ENCODE peak calls at places on chromosomes 11 and 22, in nine cellular contexts. Z, W, K, L, C, J, S, I and P are unnamed samples.

GRCh38 chr11:103887001-103887680 is 149.3 kb upstream of the DDI1 start:
- DNase-seq in J (no peak), S (no peak), W (no peak), K (no peak), C (no peak), L (no peak), Z (no peak), I (no peak), P (no peak)

GRCh38 chr11:3203221-3204043 is 15.2 kb downstream of the MRGPRG start:
- DNase-seq in J (no peak), W (no peak), I (no peak), C (no peak), S (no peak), L (no peak), K (peak; percentile 4), Z (peak; percentile 36), P (no peak)

GRCh38 chr11:114291847-114292680 is 4.1 kb upstream of the NNMT start:
- DNase-seq in J (no peak), Z (peak; percentile 94), K (peak; percentile 45), W (no peak), S (no peak), L (no peak), C (no peak), I (no peak), P (no peak)

GRCh38 chr22:20658433-20659222 is 115.3 kb upstream of the SERPIND1 start:
- DNase-seq in C (no peak), S (no peak), Z (no peak), L (no peak), I (no peak), J (no peak), W (no peak), K (no peak), P (no peak)

GRCh38 chr11:69841859-69842698 is 22.9 kb upstream of the FGF3 start:
- DNase-seq in Z (peak; percentile 30), W (no peak), S (no peak), J (no peak), I (no peak), K (no peak), C (peak; percentile 30), L (no peak), P (peak; percentile 63)

GRCh38 chr11:70526116-70527045 is 128.1 kb downstream of the CTTN start:
- DNase-seq in Z (no peak), C (no peak), S (no peak), I (no peak), J (no peak), L (no peak), K (no peak), W (no peak), P (no peak)

GRCh38 chr11:2213384-2213842 is 41.8 kb upstream of the TH start:
- DNase-seq in J (no peak), K (no peak), L (peak; percentile 23), W (no peak), I (no peak), Z (no peak), C (peak; percentile 31), S (peak; percentile 15), P (peak; percentile 14)

GRCh38 chr22:23531283-23531921 is 48.7 kb downstream of the IGLL1 start:
- DNase-seq in L (no peak), J (no peak), K (no peak), W (no peak), S (no peak), I (no peak), C (no peak), Z (no peak), P (no peak)

GRCh38 chr22:25766418-25766817 is 24.4 kb downstream of the MYO18B start:
- DNase-seq in S (no peak), I (no peak), W (no peak), C (no peak), J (no peak), Z (no peak), L (no peak), K (no peak), P (no peak)

GRCh38 chr11:95149659-95150294 is 60.1 kb downstream of the ENDOD1 start:
- DNase-seq in K (peak; percentile 97), C (peak; percentile 52), J (peak; percentile 35), Z (peak; percentile 35), L (no peak), S (peak; percentile 31), W (no peak), I (no peak), P (peak; percentile 89)

GRCh38 chr11:86676533-86677154 is 4.2 kb upstream of the ME3 start:
- DNase-seq in Z (no peak), C (no peak), J (no peak), I (no peak), L (no peak), K (no peak), W (no peak), S (no peak), P (no peak)

GRCh38 chr11:120928506-120929062 is 95.3 kb upstream of the TBCEL start:
- DNase-seq in J (no peak), C (no peak), L (no peak), I (no peak), S (no peak), W (no peak), Z (no peak), K (no peak), P (no peak)

GRCh38 chr11:124841765-124842700 is 23.2 kb upstream of the ROBO3 start:
- DNase-seq in Z (no peak), L (no peak), K (no peak), S (no peak), J (no peak), W (no peak), I (no peak), C (no peak), P (no peak)

GRCh38 chr22:44380716-44381500 is 68.2 kb upstream of the SHISAL1 start:
- DNase-seq in Z (no peak), J (no peak), W (no peak), S (peak; percentile 9), I (no peak), K (no peak), L (no peak), C (no peak), P (no peak)

GRCh38 chr11:79931692-79932091 is 490.9 kb upstream of the TENM4 start:
- DNase-seq in L (no peak), I (no peak), Z (no peak), C (no peak), J (no peak), W (no peak), K (no peak), S (no peak), P (no peak)

GRCh38 chr11:79922641-79923040 is 481.8 kb upstream of the TENM4 start:
- DNase-seq in Z (no peak), C (no peak), W (no peak), I (no peak), J (no peak), S (no peak), K (no peak), L (no peak), P (no peak)

GRCh38 chr11:79932612-79933011 is 491.8 kb upstream of the TENM4 start:
- DNase-seq in W (no peak), Z (no peak), K (peak; percentile 5), S (no peak), L (no peak), C (no peak), J (no peak), I (no peak), P (no peak)

GRCh38 chr11:79925570-79925969 is 484.7 kb upstream of the TENM4 start:
- DNase-seq in S (no peak), W (no peak), C (no peak), Z (no peak), L (no peak), J (no peak), I (no peak), K (no peak), P (no peak)

DNA sequence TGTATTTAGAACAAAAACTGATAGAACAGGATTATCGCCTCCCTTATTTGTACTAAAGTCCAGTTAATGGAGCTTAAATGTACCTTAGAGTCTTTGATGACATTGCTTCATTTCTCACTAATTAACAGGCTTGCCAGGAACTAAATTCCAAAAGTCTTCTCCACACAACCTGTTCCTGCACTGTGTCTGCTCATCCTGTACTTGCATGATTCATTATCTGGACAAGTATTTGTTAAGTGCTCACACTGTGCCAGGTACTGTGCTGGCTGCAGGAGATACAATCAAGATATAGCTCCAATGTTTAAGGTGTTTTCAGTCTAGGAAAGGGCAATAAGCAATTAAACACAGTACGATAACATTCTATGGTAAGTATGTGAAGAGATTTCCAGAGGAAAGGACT is 485.9 kb upstream of the TENM4 start:
- DNase-seq in L (no peak), C (no peak), J (no peak), W (no peak), Z (no peak), S (no peak), I (no peak), K (no peak), P (no peak)
- H3K4me3 ChIP-seq in L (no peak overlapping the region), C (no peak overlapping the region), J (no peak overlapping the region), W (no peak overlapping the region), Z (no peak overlapping the region), S (no peak overlapping the region), I (no peak overlapping the region), K (no peak overlapping the region), P (no peak overlapping the region)

GRCh38 chr11:6194065-6194581 is 4.9 kb upstream of the OR52W1 start:
- DNase-seq in Z (no peak), J (no peak), C (no peak), W (no peak), I (no peak), K (peak; percentile 16), L (no peak), S (no peak), P (no peak)
- H3K4me3 ChIP-seq in Z (no peak overlapping the region), J (no peak overlapping the region), C (no peak overlapping the region), W (no peak overlapping the region), I (no peak overlapping the region), K (no peak overlapping the region), L (no peak overlapping the region), S (no peak overlapping the region), P (no peak overlapping the region)

DNA sequence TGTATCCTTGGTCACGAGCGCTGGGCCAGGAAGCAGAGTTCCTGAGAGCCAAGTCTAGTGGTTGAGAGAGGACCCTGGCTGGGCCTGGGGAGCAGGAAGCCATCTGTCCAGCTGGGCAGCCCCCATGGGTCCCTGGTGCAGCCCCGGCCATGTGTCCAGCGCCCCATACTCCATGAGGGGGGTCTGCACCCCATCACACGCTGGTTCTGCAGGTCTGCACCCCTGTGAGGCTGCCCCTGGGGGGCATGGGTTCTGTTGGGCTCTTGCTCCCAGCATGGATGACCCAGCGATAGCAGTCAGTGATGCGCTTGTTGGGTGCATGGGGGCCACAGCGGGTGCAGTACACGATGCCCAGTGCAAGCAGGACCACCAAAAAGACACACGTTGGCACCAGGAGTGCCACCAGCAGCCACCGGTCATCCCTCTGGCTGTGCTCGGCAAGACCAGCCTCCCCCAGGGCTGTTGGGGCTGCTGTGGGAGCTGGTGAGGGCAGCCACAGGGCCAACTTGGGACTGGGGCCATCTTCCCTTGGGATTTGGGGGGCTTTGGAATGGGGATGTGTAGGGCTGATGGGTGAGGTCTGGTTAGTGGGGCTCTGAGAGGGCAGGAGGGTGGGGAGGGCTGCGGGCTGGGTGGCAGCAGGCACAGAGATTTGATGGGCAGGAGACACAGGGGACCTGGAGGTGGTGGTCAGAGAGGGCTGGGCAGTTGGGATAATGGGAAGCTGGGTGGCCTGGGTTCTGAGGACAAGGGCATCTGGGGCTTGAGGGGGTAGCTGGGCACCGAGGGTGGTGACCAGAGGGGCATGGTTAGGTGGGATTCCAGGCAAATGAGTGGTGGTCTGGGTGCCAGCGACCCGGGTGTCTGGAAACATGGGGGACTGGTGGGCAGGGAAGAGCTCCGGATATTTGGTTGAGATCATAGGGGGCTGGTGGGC is 2.0 kb downstream of the CD248 start:
- DNase-seq in K (no peak), L (no peak), Z (no peak), W (no peak), S (no peak), I (no peak), C (no peak), J (no peak), P (peak; percentile 84)
- H3K4me3 ChIP-seq in K (no peak overlapping the region), L (no peak overlapping the region), Z (peak overlapping the region; percentile 74), W (no peak overlapping the region), S (peak overlapping the region; percentile 69), I (no peak overlapping the region), C (no peak overlapping the region), J (peak overlapping the region; percentile 50), P (no peak overlapping the region)

GRCh38 chr11:60872952-60873524 is 5.7 kb downstream of the ZP1 start:
- DNase-seq in L (no peak), S (peak; percentile 49), J (no peak), K (no peak), Z (peak; percentile 97), I (peak; percentile 77), W (no peak), C (no peak), P (no peak)
- H3K4me3 ChIP-seq in L (no peak overlapping the region), S (no peak overlapping the region), J (no peak overlapping the region), K (no peak overlapping the region), Z (no peak overlapping the region), I (no peak overlapping the region), W (no peak overlapping the region), C (no peak overlapping the region), P (no peak overlapping the region)